ENCODE peak calls at places on chromosomes 12 and 14, in four cellular contexts. M, V, E and H are unnamed samples.

GRCh38 chr12:67981236-67982164 is 7.7 kb upstream of the IFNG-AS1 start:
- DNase-seq in M (no peak), V (no peak), E (no peak), H (peak; percentile 81)

GRCh38 chr14:63726499-63726898 is 1.4 kb downstream of the SGPP1 start:
- DNase-seq in M (no peak), V (peak; percentile 17), E (no peak), H (no peak)

GRCh38 chr12:121095544-121096198 is 37.0 kb upstream of the P2RX7 start:
- DNase-seq in M (peak; percentile 87), V (peak; percentile 25), E (peak; percentile 94), H (peak; percentile 48)

GRCh38 chr12:67067453-67068203 is 201.5 kb upstream of the CAND1 start:
- DNase-seq in M (no peak), V (no peak), E (peak; percentile 1), H (no peak)

GRCh38 chr12:9792961-9793617 is 32.4 kb upstream of the CD69 start:
- DNase-seq in M (peak; percentile 10), V (no peak), E (no peak), H (no peak)

GRCh38 chr12:114981036-114981435 is 297.1 kb upstream of the TBX3 start:
- DNase-seq in M (no peak), V (no peak), E (no peak), H (no peak)

GRCh38 chr14:68525516-68525915 is 267.4 kb downstream of the ZFP36L1 start:
- DNase-seq in M (no peak), V (no peak), E (no peak), H (no peak)

GRCh38 chr12:19744760-19745218 is 305.5 kb downstream of the AEBP2 start:
- DNase-seq in M (no peak), V (no peak), E (no peak), H (no peak)

GRCh38 chr12:121495746-121496145 is 85.1 kb downstream of the KDM2B start:
- DNase-seq in M (no peak), V (no peak), E (no peak), H (no peak)

GRCh38 chr12:113097716-113098427 is 37.7 kb downstream of the RASAL1 start:
- DNase-seq in M (peak; percentile 50), V (no peak), E (peak; percentile 93), H (no peak)

GRCh38 chr12:62530596-62530995 is 64.0 kb downstream of the MON2 start:
- DNase-seq in M (no peak), V (no peak), E (no peak), H (no peak)

GRCh38 chr12:95773320-95773719 is 17.2 kb downstream of the NTN4 start:
- DNase-seq in M (no peak), V (no peak), E (no peak), H (no peak)

GRCh38 chr14:90733139-90733808 is 83.0 kb downstream of the TTC7B start:
- DNase-seq in M (no peak), V (no peak), E (no peak), H (no peak)

GRCh38 chr12:27814851-27815591 is 35.0 kb upstream of the MANSC4 start:
- DNase-seq in M (no peak), V (no peak), E (no peak), H (no peak)

GRCh38 chr14:99718031-99718810 is 34.1 kb downstream of the CYP46A1 start:
- DNase-seq in M (no peak), V (no peak), E (no peak), H (no peak)

GRCh38 chr14:67517083-67517482 is 16.0 kb upstream of the PLEKHH1 start:
- DNase-seq in M (no peak), V (no peak), E (no peak), H (no peak)

GRCh38 chr12:49703647-49704137 is 3.5 kb downstream of the FMNL3 start:
- DNase-seq in M (no peak), V (no peak), E (no peak), H (no peak)

DNA sequence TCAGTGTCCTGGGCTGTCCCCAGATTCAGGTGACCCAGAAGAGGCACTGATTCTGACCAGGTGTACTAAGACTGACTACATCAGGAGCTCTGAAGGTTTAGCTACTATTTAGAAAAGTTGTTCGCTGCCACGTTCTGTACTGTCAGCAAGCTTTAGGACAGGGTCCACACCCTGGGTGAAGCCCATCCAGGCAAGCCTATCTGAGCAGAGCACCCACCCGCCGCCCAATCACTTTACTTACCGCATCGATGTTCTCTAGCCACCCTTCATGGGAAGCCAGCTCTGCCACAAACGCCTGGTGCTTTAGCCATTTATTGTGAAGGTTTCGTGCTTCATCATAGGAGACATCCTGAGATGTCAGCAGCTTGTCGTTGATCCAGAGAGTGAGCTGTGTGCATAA is 79.8 kb downstream of the PLEKHG3 start:
- DNase-seq in M (no peak), V (no peak), E (no peak), H (no peak)
- TF ChIP-seq ELF1 in M (no peak), V (no peak), E (no peak), H (no peak)

DNA sequence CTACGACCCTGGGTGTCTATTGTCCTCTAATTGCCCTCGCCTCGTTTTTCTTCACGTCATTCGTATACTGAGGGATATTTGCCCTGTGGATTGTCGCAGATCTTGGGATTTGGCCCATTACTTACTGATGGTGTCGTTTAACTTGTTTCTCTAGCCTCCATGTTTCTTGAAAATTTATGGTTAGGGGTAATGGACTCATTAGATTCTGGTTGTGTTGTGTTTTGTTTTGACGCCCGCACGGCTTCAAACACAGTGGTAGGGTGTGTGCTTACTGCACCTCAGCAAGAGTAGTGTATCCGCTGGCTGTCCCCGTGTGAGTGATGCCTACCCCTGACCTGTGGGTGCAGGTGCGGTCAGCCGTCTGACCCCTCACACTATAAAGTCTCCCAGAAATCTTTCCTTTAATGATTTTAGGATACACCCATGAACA is 874 bp upstream of the RNU6-8 start:
- DNase-seq in M (no peak), V (peak; percentile 31), E (peak; percentile 30), H (no peak)
- TF ChIP-seq ELF1 in M (no peak), V (no peak), E (no peak), H (no peak)

GRCh38 chr14:50533314-50533705 is 941 bp upstream of the MAP4K5 start:
- DNase-seq in M (no peak), V (no peak), E (no peak), H (no peak)
- TF ChIP-seq ELF1 in M (no peak), V (no peak), E (no peak), H (no peak)

GRCh38 chr12:69608114-69608513 is 2.6 kb downstream of the LRRC10 start:
- DNase-seq in M (peak; percentile 49), V (no peak), E (no peak), H (no peak)
- TF ChIP-seq ELF1 in M (peak; percentile 29), V (no peak), E (no peak), H (no peak)

GRCh38 chr14:92544051-92544730 is 30.6 kb downstream of the RIN3 start:
- DNase-seq in M (no peak), V (no peak), E (no peak), H (no peak)
- TF ChIP-seq ELF1 in M (no peak), V (no peak), E (no peak), H (no peak)

DNA sequence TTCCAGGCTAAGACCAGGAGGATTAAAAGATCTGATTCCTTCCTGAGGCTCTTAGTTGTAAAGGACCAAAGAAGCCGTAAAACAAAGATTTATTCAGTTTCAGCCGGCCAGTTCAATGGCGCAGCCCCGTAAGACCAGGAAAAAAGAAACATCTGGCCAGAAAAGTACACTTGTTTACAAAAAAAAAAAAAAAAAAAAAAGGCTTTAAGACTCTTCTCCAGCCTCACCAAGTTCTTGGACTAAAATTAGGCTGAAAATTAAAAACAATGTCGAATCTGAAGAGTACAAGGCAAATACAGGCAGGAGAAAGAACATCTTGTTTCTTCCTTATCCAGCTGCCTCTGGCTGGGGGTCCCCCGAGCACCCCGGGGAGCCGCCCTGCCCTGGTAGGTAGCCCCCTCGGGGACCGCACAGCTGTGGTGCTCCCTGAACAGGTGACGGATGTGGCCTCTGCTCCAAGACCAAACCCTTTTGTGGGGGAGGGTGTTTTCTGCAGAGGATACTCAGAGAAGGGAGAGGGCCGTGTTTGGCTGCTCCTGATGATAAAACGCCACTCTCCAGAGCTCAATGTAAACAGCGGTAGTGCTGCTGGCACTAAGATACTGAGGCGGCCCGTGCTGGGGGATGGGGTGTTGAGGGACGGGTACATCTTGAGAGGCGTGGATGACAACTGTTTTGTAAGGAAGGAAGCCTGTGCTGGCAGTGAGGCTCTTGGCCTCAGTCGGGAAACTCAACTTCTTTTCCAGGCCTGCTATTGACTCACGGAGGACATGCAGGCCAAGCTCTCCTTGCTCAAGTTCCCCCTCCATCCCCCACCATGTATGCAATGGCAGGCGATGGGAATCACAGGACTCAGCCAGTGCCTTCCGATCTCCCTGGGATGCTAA is 201.0 kb upstream of the DIO3 start:
- DNase-seq in M (peak; percentile 84), V (no peak), E (no peak), H (no peak)
- TF ChIP-seq ELF1 in M (no peak), V (no peak), E (no peak), H (no peak)

GRCh38 chr12:12645485-12645884 is 33.8 kb downstream of the CREBL2 start:
- DNase-seq in M (peak; percentile 29), V (peak; percentile 64), E (peak; percentile 34), H (peak; percentile 16)
- TF ChIP-seq ELF1 in M (no peak), V (no peak), E (no peak), H (no peak)

GRCh38 chr12:21773799-21774198 is 707 bp downstream of the KCNJ8 start:
- DNase-seq in M (no peak), V (no peak), E (peak; percentile 37), H (no peak)

GRCh38 chr12:21774358-21775129 is at the start of gene KCNJ8:
- DNase-seq in M (peak; percentile 57), V (no peak), E (peak; percentile 87), H (no peak)

GRCh38 chr12:21771311-21771710 is 3.2 kb downstream of the KCNJ8 start:
- DNase-seq in M (no peak), V (no peak), E (no peak), H (no peak)

GRCh38 chr12:21775130-21775920 is 819 bp upstream of the KCNJ8 start:
- DNase-seq in M (peak; percentile 27), V (no peak), E (peak; percentile 10), H (no peak)

DNA sequence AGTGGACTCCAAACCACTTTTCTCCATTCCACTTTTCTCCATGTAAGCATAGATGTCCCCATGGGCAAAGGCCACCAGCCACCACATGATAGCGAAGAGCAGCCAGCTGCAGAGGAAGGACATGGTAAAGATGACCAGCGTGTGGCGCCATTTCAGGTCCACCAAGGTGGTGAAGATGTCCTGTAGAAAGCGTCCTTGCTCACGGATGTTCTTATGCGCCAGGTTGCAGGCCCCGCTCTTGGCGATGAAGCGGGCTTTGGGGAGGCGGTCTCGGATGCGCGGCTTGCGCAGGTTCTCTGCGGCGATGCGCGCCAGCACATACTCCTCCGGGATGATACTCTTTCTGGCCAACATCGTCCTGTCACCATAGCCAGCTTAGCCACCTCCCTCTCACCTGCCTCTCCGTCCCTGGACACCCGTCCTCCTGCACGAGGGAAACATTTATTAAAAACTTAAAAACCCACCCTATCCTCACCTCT is 1.2 kb downstream of the KCNJ8 start:
- DNase-seq in M (peak; percentile 22), V (no peak), E (peak; percentile 43), H (peak; percentile 3)
- TF ChIP-seq ELF1 in M (no peak), V (no peak), E (no peak), H (no peak)

GRCh38 chr12:75116611-75117010 is 93.0 kb downstream of the KCNC2 start:
- DNase-seq in M (no peak), V (no peak), E (no peak), H (no peak)
- TF ChIP-seq ELF1 in M (no peak), V (no peak), E (no peak), H (no peak)

GRCh38 chr12:90020006-90020405 is 311.4 kb upstream of the ATP2B1 start:
- DNase-seq in M (no peak), V (no peak), E (no peak), H (no peak)
- TF ChIP-seq ELF1 in M (no peak), V (no peak), E (no peak), H (no peak)